ENCODE peak calls at places on chromosomes 11 and 22, in nine cellular contexts. I is stimulated activated CD4-positive, alpha-beta T cell treated with anti-CD3 and anti-CD28 coated beads, TNF-alpha, amount 100 ng/mL, for 4 hours; Y is bronchial epithelial cell; Z is AG10803; V is NCI-H1417; U is NAMALWA; K is lung; A is effector CD8-positive, alpha-beta T cell; H is T-helper 2 cell. O is an unnamed sample.
A peak's percentile ranks its signal among the peaks of the same experiment; 100 is the strongest.

GRCh38 chr11:111417011-111417765 is 38.1 kb upstream of the POU2AF1 start:
- DNase-seq in Y (peak; percentile 21), A (no peak), V (no peak), K (no peak), I (no peak), Z (no peak), U (peak; percentile 95), H (no peak), O (peak; percentile 22)

GRCh38 chr22:36136475-36136874 is 24.1 kb downstream of the APOL3 start:
- DNase-seq in A (no peak), K (no peak), Y (no peak), Z (peak; percentile 48), U (no peak), H (no peak), V (no peak), I (no peak), O (peak; percentile 15)

GRCh38 chr22:41116342-41116741 is 23.9 kb downstream of the EP300 start:
- DNase-seq in Y (no peak), U (no peak), I (no peak), Z (no peak), V (no peak), H (no peak), K (no peak), A (no peak), O (no peak)

GRCh38 chr22:48310740-48311139 is 1516.9 kb downstream of the BRD1 start:
- DNase-seq in K (no peak), U (no peak), V (no peak), Z (no peak), A (no peak), H (no peak), Y (no peak), I (no peak), O (no peak)

GRCh38 chr11:115257286-115258077 is 246.7 kb downstream of the CADM1 start:
- DNase-seq in A (no peak), H (no peak), I (no peak), Z (no peak), V (peak; percentile 17), Y (no peak), K (no peak), U (peak; percentile 9), O (no peak)

GRCh38 chr11:120869097-120869496 is 154.8 kb upstream of the TBCEL start:
- DNase-seq in Z (no peak), K (no peak), A (no peak), I (no peak), H (no peak), Y (no peak), U (no peak), V (no peak), O (no peak)

GRCh38 chr22:35903571-35904331 is 124.9 kb downstream of the RBFOX2 start:
- DNase-seq in V (no peak), H (no peak), Y (no peak), K (no peak), U (peak; percentile 22), I (no peak), A (no peak), Z (no peak), O (no peak)

GRCh38 chr22:43829904-43830851 is 18.1 kb upstream of the EFCAB6 start:
- DNase-seq in A (no peak), I (no peak), K (peak; percentile 43), H (no peak), U (no peak), V (no peak), Z (peak; percentile 86), Y (no peak), O (peak; percentile 65)